ENCODE peak calls at places on chromosomes 5 and 9, in eight cellular contexts. One of them, this sample, is unnamed.

GRCh38 chr5:170028124-170028523 is 47.8 kb upstream of the INSYN2B start:
- DNase-seq in ovary: no peak
- DNase-seq in transverse colon: no peak
- DNase-seq in stomach: no peak
- DNase-seq in H1: no peak
- DNase-seq in A549: no peak
- DNase-seq in esophagus muscularis mucosa: no peak
- DNase-seq in sigmoid colon: no peak
- DNase-seq in this sample: no peak

GRCh38 chr9:121686930-121687541 is 35.6 kb downstream of the DAB2IP start:
- DNase-seq in ovary: peak; percentile 88
- DNase-seq in transverse colon: peak; percentile 86
- DNase-seq in stomach: peak; percentile 87
- DNase-seq in H1: no peak
- DNase-seq in A549: peak; percentile 71
- DNase-seq in esophagus muscularis mucosa: no peak
- DNase-seq in sigmoid colon: peak; percentile 91
- DNase-seq in this sample: peak; percentile 72

GRCh38 chr9:25681270-25681669 is 3.0 kb upstream of the TUSC1 start:
- DNase-seq in ovary: no peak
- DNase-seq in transverse colon: no peak
- DNase-seq in stomach: no peak
- DNase-seq in H1: no peak
- DNase-seq in A549: no peak
- DNase-seq in esophagus muscularis mucosa: no peak
- DNase-seq in sigmoid colon: no peak
- DNase-seq in this sample: no peak

GRCh38 chr5:160702856-160703453 is 149.1 kb downstream of the ATP10B start:
- DNase-seq in ovary: no peak
- DNase-seq in transverse colon: no peak
- DNase-seq in stomach: no peak
- DNase-seq in H1: no peak
- DNase-seq in A549: no peak
- DNase-seq in esophagus muscularis mucosa: no peak
- DNase-seq in sigmoid colon: no peak
- DNase-seq in this sample: no peak

GRCh38 chr5:58447231-58447630 is 12.7 kb downstream of the PLK2 start:
- DNase-seq in ovary: no peak
- DNase-seq in transverse colon: no peak
- DNase-seq in stomach: no peak
- DNase-seq in H1: no peak
- DNase-seq in A549: no peak
- DNase-seq in esophagus muscularis mucosa: no peak
- DNase-seq in sigmoid colon: no peak
- DNase-seq in this sample: no peak

GRCh38 chr9:2493106-2493505 is 128.5 kb upstream of the VLDLR start:
- DNase-seq in ovary: peak; percentile 71
- DNase-seq in transverse colon: no peak
- DNase-seq in stomach: no peak
- DNase-seq in H1: no peak
- DNase-seq in A549: peak; percentile 32
- DNase-seq in esophagus muscularis mucosa: no peak
- DNase-seq in sigmoid colon: peak; percentile 64
- DNase-seq in this sample: no peak

GRCh38 chr5:6837519-6838110 is 124.4 kb downstream of the TENT4A start:
- DNase-seq in ovary: no peak
- DNase-seq in transverse colon: peak; percentile 16
- DNase-seq in stomach: no peak
- DNase-seq in H1: peak; percentile 27
- DNase-seq in A549: peak; percentile 8
- DNase-seq in esophagus muscularis mucosa: no peak
- DNase-seq in sigmoid colon: no peak
- DNase-seq in this sample: no peak

GRCh38 chr5:39815701-39816100 is 390.9 kb upstream of the DAB2 start:
- DNase-seq in ovary: no peak
- DNase-seq in transverse colon: no peak
- DNase-seq in stomach: no peak
- DNase-seq in H1: no peak
- DNase-seq in A549: no peak
- DNase-seq in esophagus muscularis mucosa: no peak
- DNase-seq in sigmoid colon: no peak
- DNase-seq in this sample: no peak

GRCh38 chr9:114652776-114653555 is 4.6 kb downstream of the TEX53 start:
- DNase-seq in ovary: no peak
- DNase-seq in transverse colon: no peak
- DNase-seq in stomach: no peak
- DNase-seq in H1: no peak
- DNase-seq in A549: no peak
- DNase-seq in esophagus muscularis mucosa: no peak
- DNase-seq in sigmoid colon: no peak
- DNase-seq in this sample: no peak

GRCh38 chr5:54227109-54227508 is 83.3 kb downstream of the ARL15 start:
- DNase-seq in ovary: no peak
- DNase-seq in transverse colon: no peak
- DNase-seq in stomach: no peak
- DNase-seq in H1: no peak
- DNase-seq in A549: no peak
- DNase-seq in esophagus muscularis mucosa: no peak
- DNase-seq in sigmoid colon: no peak
- DNase-seq in this sample: no peak

GRCh38 chr5:149794338-149795023 is 64.4 kb downstream of the PPARGC1B start:
- DNase-seq in ovary: no peak
- DNase-seq in transverse colon: no peak
- DNase-seq in stomach: no peak
- DNase-seq in H1: no peak
- DNase-seq in A549: no peak
- DNase-seq in esophagus muscularis mucosa: no peak
- DNase-seq in sigmoid colon: peak; percentile 83
- DNase-seq in this sample: no peak

GRCh38 chr9:97484134-97484533 is 17.3 kb upstream of the TMOD1 start:
- DNase-seq in ovary: no peak
- DNase-seq in transverse colon: no peak
- DNase-seq in stomach: peak; percentile 42
- DNase-seq in H1: no peak
- DNase-seq in A549: no peak
- DNase-seq in esophagus muscularis mucosa: no peak
- DNase-seq in sigmoid colon: no peak
- DNase-seq in this sample: no peak

GRCh38 chr9:35750256-35750531 is 1.1 kb downstream of the RGP1 start:
- DNase-seq in ovary: no peak
- DNase-seq in transverse colon: no peak
- DNase-seq in stomach: peak; percentile 14
- DNase-seq in H1: no peak
- DNase-seq in A549: no peak
- DNase-seq in esophagus muscularis mucosa: no peak
- DNase-seq in sigmoid colon: no peak
- DNase-seq in this sample: no peak

GRCh38 chr9:130920233-130920632 is 18.8 kb downstream of the FIBCD1 start:
- DNase-seq in ovary: no peak
- DNase-seq in transverse colon: no peak
- DNase-seq in stomach: no peak
- DNase-seq in H1: no peak
- DNase-seq in A549: no peak
- DNase-seq in esophagus muscularis mucosa: no peak
- DNase-seq in sigmoid colon: no peak
- DNase-seq in this sample: no peak

GRCh38 chr9:134556531-134557068 is 85.0 kb upstream of the COL5A1 start:
- DNase-seq in ovary: no peak
- DNase-seq in transverse colon: no peak
- DNase-seq in stomach: no peak
- DNase-seq in H1: no peak
- DNase-seq in A549: no peak
- DNase-seq in esophagus muscularis mucosa: no peak
- DNase-seq in sigmoid colon: peak; percentile 64
- DNase-seq in this sample: no peak

GRCh38 chr5:150763023-150763793 is 4.4 kb upstream of the DCTN4 start:
- DNase-seq in ovary: peak; percentile 87
- DNase-seq in transverse colon: peak; percentile 35
- DNase-seq in stomach: peak; percentile 47
- DNase-seq in H1: no peak
- DNase-seq in A549: peak; percentile 19
- DNase-seq in esophagus muscularis mucosa: no peak
- DNase-seq in sigmoid colon: peak; percentile 89
- DNase-seq in this sample: no peak

GRCh38 chr5:145847499-145848497 is 12.7 kb upstream of the PRELID2 start:
- DNase-seq in ovary: no peak
- DNase-seq in transverse colon: no peak
- DNase-seq in stomach: no peak
- DNase-seq in H1: no peak
- DNase-seq in A549: peak; percentile 12
- DNase-seq in esophagus muscularis mucosa: no peak
- DNase-seq in sigmoid colon: no peak
- DNase-seq in this sample: no peak

GRCh38 chr9:134783699-134784039 is 96.9 kb upstream of the FCN2 start:
- DNase-seq in ovary: peak; percentile 63
- DNase-seq in transverse colon: no peak
- DNase-seq in stomach: no peak
- DNase-seq in H1: no peak
- DNase-seq in A549: no peak
- DNase-seq in esophagus muscularis mucosa: no peak
- DNase-seq in sigmoid colon: peak; percentile 84
- DNase-seq in this sample: no peak

GRCh38 chr5:32949571-32949970 is 238.4 kb downstream of the NPR3 start:
- DNase-seq in ovary: no peak
- DNase-seq in transverse colon: no peak
- DNase-seq in stomach: no peak
- DNase-seq in H1: no peak
- DNase-seq in A549: no peak
- DNase-seq in esophagus muscularis mucosa: no peak
- DNase-seq in sigmoid colon: no peak
- DNase-seq in this sample: no peak

GRCh38 chr9:121682926-121683485 is 31.6 kb downstream of the DAB2IP start:
- DNase-seq in ovary: no peak
- DNase-seq in transverse colon: no peak
- DNase-seq in stomach: no peak
- DNase-seq in H1: no peak
- DNase-seq in A549: no peak
- DNase-seq in esophagus muscularis mucosa: no peak
- DNase-seq in sigmoid colon: no peak
- DNase-seq in this sample: no peak

GRCh38 chr5:125595095-125595494 is 828.1 kb upstream of the GRAMD2B start:
- DNase-seq in ovary: peak; percentile 75
- DNase-seq in transverse colon: peak; percentile 48
- DNase-seq in stomach: peak; percentile 33
- DNase-seq in H1: no peak
- DNase-seq in A549: no peak
- DNase-seq in esophagus muscularis mucosa: no peak
- DNase-seq in sigmoid colon: peak; percentile 86
- DNase-seq in this sample: no peak

GRCh38 chr9:120723547-120723946 is 9.3 kb upstream of the MEGF9 start:
- DNase-seq in ovary: peak; percentile 40
- DNase-seq in transverse colon: no peak
- DNase-seq in stomach: no peak
- DNase-seq in H1: no peak
- DNase-seq in A549: no peak
- DNase-seq in esophagus muscularis mucosa: peak; percentile 55
- DNase-seq in sigmoid colon: no peak
- DNase-seq in this sample: no peak

GRCh38 chr9:27196383-27196782 is 87.4 kb downstream of the TEK start:
- DNase-seq in ovary: no peak
- DNase-seq in transverse colon: no peak
- DNase-seq in stomach: no peak
- DNase-seq in H1: no peak
- DNase-seq in A549: no peak
- DNase-seq in esophagus muscularis mucosa: peak; percentile 21
- DNase-seq in sigmoid colon: no peak
- DNase-seq in this sample: no peak

GRCh38 chr9:123448247-123448646 is 92.2 kb downstream of the CRB2 start:
- DNase-seq in ovary: no peak
- DNase-seq in transverse colon: no peak
- DNase-seq in stomach: no peak
- DNase-seq in H1: no peak
- DNase-seq in A549: no peak
- DNase-seq in esophagus muscularis mucosa: no peak
- DNase-seq in sigmoid colon: no peak
- DNase-seq in this sample: no peak

GRCh38 chr5:151577566-151577965 is 13.6 kb downstream of the FAT2 start:
- DNase-seq in ovary: no peak
- DNase-seq in transverse colon: no peak
- DNase-seq in stomach: no peak
- DNase-seq in H1: no peak
- DNase-seq in A549: no peak
- DNase-seq in esophagus muscularis mucosa: no peak
- DNase-seq in sigmoid colon: no peak
- DNase-seq in this sample: no peak

GRCh38 chr9:128247191-128247803 is 28.5 kb downstream of the GOLGA2 start:
- DNase-seq in ovary: no peak
- DNase-seq in transverse colon: no peak
- DNase-seq in stomach: no peak
- DNase-seq in H1: no peak
- DNase-seq in A549: no peak
- DNase-seq in esophagus muscularis mucosa: no peak
- DNase-seq in sigmoid colon: no peak
- DNase-seq in this sample: no peak
- H3K4me1 ChIP-seq in ovary: peaks cover 2% of the 10 kb centered on the region
- H3K4me1 ChIP-seq in transverse colon: peaks cover 30% of the 10 kb centered on the region
- H3K4me1 ChIP-seq in stomach: peaks cover 18% of the 10 kb centered on the region
- H3K4me1 ChIP-seq in H1: peaks cover 22% of the 10 kb centered on the region
- H3K4me1 ChIP-seq in A549: no peaks in the 10 kb centered on the region
- H3K4me1 ChIP-seq in esophagus muscularis mucosa: peaks cover 53% of the 10 kb centered on the region
- H3K4me1 ChIP-seq in sigmoid colon: peaks cover 23% of the 10 kb centered on the region
- H3K4me1 ChIP-seq in this sample: peaks cover 47% of the 10 kb centered on the region

GRCh38 chr9:111036946-111037743 is 1.1 kb downstream of the LPAR1 start:
- DNase-seq in ovary: peak; percentile 37
- DNase-seq in transverse colon: no peak
- DNase-seq in stomach: no peak
- DNase-seq in H1: no peak
- DNase-seq in A549: peak; percentile 23
- DNase-seq in esophagus muscularis mucosa: no peak
- DNase-seq in sigmoid colon: no peak
- DNase-seq in this sample: no peak
- TF ChIP-seq POLR2A in ovary: no peak
- TF ChIP-seq POLR2A in transverse colon: no peak
- TF ChIP-seq POLR2A in stomach: no peak
- TF ChIP-seq POLR2A in H1: no peak
- TF ChIP-seq POLR2A in A549: no peak
- TF ChIP-seq POLR2A in esophagus muscularis mucosa: no peak
- TF ChIP-seq POLR2A in sigmoid colon: no peak
- TF ChIP-seq POLR2A in this sample: no peak

GRCh38 chr5:98581416-98581999 is 192.0 kb upstream of the RGMB start:
- DNase-seq in ovary: no peak
- DNase-seq in transverse colon: no peak
- DNase-seq in stomach: no peak
- DNase-seq in H1: no peak
- DNase-seq in A549: no peak
- DNase-seq in esophagus muscularis mucosa: no peak
- DNase-seq in sigmoid colon: no peak
- DNase-seq in this sample: no peak
- TF ChIP-seq EP300 in ovary: no peak
- TF ChIP-seq EP300 in transverse colon: no peak
- TF ChIP-seq EP300 in stomach: no peak
- TF ChIP-seq EP300 in H1: no peak
- TF ChIP-seq EP300 in A549: no peak
- TF ChIP-seq EP300 in esophagus muscularis mucosa: no peak
- TF ChIP-seq EP300 in sigmoid colon: no peak
- TF ChIP-seq EP300 in this sample: no peak

DNA sequence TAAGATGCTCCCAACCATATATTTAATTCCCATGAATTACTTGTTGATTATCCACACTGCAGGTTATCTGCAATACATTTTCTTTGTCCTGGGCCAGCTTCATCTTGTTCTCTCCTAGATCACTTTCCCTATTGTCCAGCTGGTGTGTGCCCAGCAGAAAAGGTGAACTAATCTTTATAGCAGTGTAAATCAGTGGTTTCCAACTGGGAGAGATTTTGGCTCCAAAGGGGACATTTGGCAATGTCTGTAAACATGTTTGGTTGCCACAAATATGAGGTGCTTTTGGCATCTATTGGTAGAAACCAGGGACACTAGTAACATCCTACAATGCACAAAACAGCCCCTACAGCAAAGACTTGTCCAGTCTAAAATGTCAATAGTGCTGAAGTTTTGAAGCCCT is 20.1 kb upstream of the ERBIN start:
- DNase-seq in ovary: no peak
- DNase-seq in transverse colon: no peak
- DNase-seq in stomach: no peak
- DNase-seq in H1: no peak
- DNase-seq in A549: no peak
- DNase-seq in esophagus muscularis mucosa: no peak
- DNase-seq in sigmoid colon: no peak
- DNase-seq in this sample: no peak
- H3K4me1 ChIP-seq in ovary: no peaks in the 10 kb centered on the region
- H3K4me1 ChIP-seq in transverse colon: no peaks in the 10 kb centered on the region
- H3K4me1 ChIP-seq in stomach: no peaks in the 10 kb centered on the region
- H3K4me1 ChIP-seq in H1: no peaks in the 10 kb centered on the region
- H3K4me1 ChIP-seq in A549: no peaks in the 10 kb centered on the region
- H3K4me1 ChIP-seq in esophagus muscularis mucosa: no peaks in the 10 kb centered on the region
- H3K4me1 ChIP-seq in sigmoid colon: no peaks in the 10 kb centered on the region
- H3K4me1 ChIP-seq in this sample: no peaks in the 10 kb centered on the region

This sample was measured in upper lobe of left lung.